ENCODE peak calls at places on chromosomes 1 and 21, in four cellular contexts. H is stimulated activated naive CD8-positive, alpha-beta T cell treated with anti-CD3 and anti-CD28 coated beads, Interleukin-15, Interleukin-2, amounts not matched to agents 100 U/mL and 50 U/mL, for 24 hours; B is MV-4-11; V is ovary. N is an unnamed sample.

GRCh38 chr1:108661030-108661609 is at the start of gene HENMT1:
- DNase-seq in H (peak; percentile 83), V (peak; percentile 65), B (peak; percentile 78), N (peak; percentile 43)

GRCh38 chr1:8026976-8027747 is 1.1 kb upstream of the ERRFI1 start:
- DNase-seq in B (no peak), V (peak; percentile 85), H (no peak), N (peak; percentile 79)

GRCh38 chr1:221620437-221621384 is 121.2 kb downstream of the DUSP10 start:
- DNase-seq in B (no peak), V (no peak), H (no peak), N (peak; percentile 49)

GRCh38 chr1:201538618-201539551 is at the start of gene NAV1:
- DNase-seq in B (no peak), V (peak; percentile 55), H (peak; percentile 7), N (peak; percentile 84)

GRCh38 chr1:156293895-156294294 is 1.6 kb downstream of the GLMP start:
- DNase-seq in H (no peak), V (no peak), B (no peak), N (no peak)

GRCh38 chr1:84250668-84251067 is 50.8 kb upstream of the SAMD13 start:
- DNase-seq in V (no peak), H (no peak), B (no peak), N (no peak)

GRCh38 chr1:32291145-32291707 is 657 bp upstream of the HDAC1 start:
- DNase-seq in V (no peak), B (no peak), H (no peak), N (peak; percentile 39)

GRCh38 chr1:119766374-119766794 is 2.3 kb downstream of the HMGCS2 start:
- DNase-seq in V (no peak), H (no peak), B (no peak), N (no peak)

GRCh38 chr1:208174736-208175507 is 69.3 kb downstream of the PLXNA2 start:
- DNase-seq in V (no peak), H (no peak), B (no peak), N (no peak)

GRCh38 chr1:201468844-201469644 is at the start of gene PHLDA3:
- DNase-seq in B (peak; percentile 71), V (peak; percentile 94), H (peak; percentile 43), N (peak; percentile 98)

GRCh38 chr1:207603777-207604176 is 41.2 kb upstream of the CR1L start:
- DNase-seq in H (no peak), B (no peak), V (no peak), N (no peak)

GRCh38 chr21:45581322-45581712 is 39.1 kb upstream of the SLC19A1 start:
- DNase-seq in H (no peak), B (no peak), V (no peak), N (no peak)

GRCh38 chr1:19661721-19662228 is 2.9 kb upstream of the HTR6 start:
- DNase-seq in V (peak; percentile 47), B (no peak), H (peak; percentile 48), N (peak; percentile 82)

GRCh38 chr1:228417471-228418203 is 976 bp upstream of the TRIM17 start:
- DNase-seq in B (no peak), H (no peak), V (no peak), N (no peak)

GRCh38 chr1:9466780-9467755 is 72.2 kb upstream of the SLC25A33 start:
- DNase-seq in B (no peak), H (no peak), V (peak; percentile 68), N (peak; percentile 52)

GRCh38 chr1:20735581-20736111 is 3.1 kb upstream of the SH2D5 start:
- DNase-seq in H (no peak), V (no peak), B (no peak), N (no peak)

GRCh38 chr1:40818264-40818961 is 34.8 kb downstream of the KCNQ4 start:
- DNase-seq in V (no peak), B (peak; percentile 48), H (peak; percentile 90), N (peak; percentile 28)

GRCh38 chr1:85111709-85112108 is 63.4 kb upstream of the MCOLN3 start:
- DNase-seq in B (no peak), V (no peak), H (no peak), N (no peak)

GRCh38 chr1:147105909-147106308 is 66.4 kb downstream of the PRKAB2 start:
- DNase-seq in V (no peak), H (no peak), B (no peak), N (no peak)

GRCh38 chr1:226632169-226632884 is 83.8 kb downstream of the STUM start:
- DNase-seq in V (peak; percentile 14), B (no peak), H (no peak), N (peak; percentile 5)

GRCh38 chr21:26495283-26495849 is 77.7 kb downstream of the CYYR1 start:
- DNase-seq in B (peak; percentile 58), H (no peak), V (no peak), N (no peak)

GRCh38 chr1:162627662-162628296 is 4.5 kb upstream of the DDR2 start:
- DNase-seq in H (no peak), B (peak; percentile 23), V (no peak), N (peak; percentile 45)

GRCh38 chr1:15313012-15313411 is 66.0 kb downstream of the FHAD1 start:
- DNase-seq in V (no peak), H (no peak), B (no peak), N (no peak)

GRCh38 chr1:239914827-239915231 is 176.9 kb upstream of the FMN2 start:
- DNase-seq in H (no peak), B (peak; percentile 78), V (no peak), N (peak; percentile 82)

GRCh38 chr1:111733183-111733995 is 5.8 kb downstream of the INKA2 start:
- DNase-seq in B (peak; percentile 97), H (no peak), V (peak; percentile 31), N (peak; percentile 68)

GRCh38 chr1:94979126-94979525 is 52.2 kb upstream of the CNN3 start:
- DNase-seq in H (no peak), V (no peak), B (no peak), N (no peak)

GRCh38 chr1:84853743-84854721 is 39.0 kb downstream of the LPAR3 start:
- DNase-seq in H (no peak), B (peak; percentile 98), V (no peak), N (peak; percentile 41)

GRCh38 chr1:231871878-231872277 is 245.3 kb downstream of the DISC1 start:
- DNase-seq in V (no peak), B (no peak), H (no peak), N (no peak)

GRCh38 chr1:245306628-245307410 is 152.0 kb downstream of the KIF26B start:
- DNase-seq in V (no peak), B (no peak), H (no peak), N (no peak)

GRCh38 chr1:183226963-183227362 is 40.9 kb downstream of the LAMC2 start:
- DNase-seq in V (no peak), H (no peak), B (no peak), N (no peak)

GRCh38 chr1:243751506-243751905 is 98.5 kb downstream of the AKT3 start:
- DNase-seq in H (no peak), B (no peak), V (no peak), N (no peak)

GRCh38 chr1:58942759-58943191 is 158.9 kb upstream of the JUN start:
- DNase-seq in B (no peak), V (no peak), H (no peak), N (no peak)

GRCh38 chr1:202214089-202214843 is 20.7 kb downstream of the LGR6 start:
- DNase-seq in B (no peak), V (no peak), H (no peak), N (no peak)

GRCh38 chr1:232748910-232749368 is 56.3 kb upstream of the MAP10 start:
- DNase-seq in V (no peak), H (no peak), B (peak; percentile 4), N (no peak)

N was measured in adipocyte.